ENCODE peak calls at places on chromosome 14, in ten cellular contexts. D, W, O, U, P, H, F, Y, G and R are unnamed samples.

GRCh38 chr14:68657300-68658028 is 135.4 kb downstream of the ZFP36L1 start:
- DNase-seq in W (no peak), F (no peak), P (no peak), H (no peak), O (no peak), G (no peak), U (no peak), Y (no peak), D (no peak), R (no peak)

GRCh38 chr14:36271939-36272907 is 48.2 kb downstream of the MBIP start:
- DNase-seq in G (no peak), H (peak; percentile 51), W (peak; percentile 23), D (no peak), Y (no peak), U (peak; percentile 57), F (no peak), O (no peak), P (no peak), R (peak; percentile 61)

GRCh38 chr14:46840971-46841729 is 189.6 kb upstream of the RPL10L start:
- DNase-seq in G (no peak), P (no peak), F (no peak), Y (no peak), U (no peak), D (peak; percentile 59), W (no peak), H (peak; percentile 19), O (no peak), R (no peak)

GRCh38 chr14:63725786-63726185 is 2.1 kb downstream of the SGPP1 start:
- DNase-seq in D (no peak), G (no peak), P (no peak), Y (no peak), F (no peak), W (no peak), H (no peak), U (no peak), O (no peak), R (no peak)

GRCh38 chr14:85529803-85530574 is at the start of gene FLRT2:
- DNase-seq in H (peak; percentile 65), Y (peak; percentile 62), O (no peak), U (peak; percentile 27), P (no peak), W (peak; percentile 88), F (peak; percentile 70), D (peak; percentile 80), G (peak; percentile 85), R (no peak)

GRCh38 chr14:64704145-64704742 is at the start of gene PLEKHG3:
- DNase-seq in F (peak; percentile 80), U (peak; percentile 35), P (no peak), Y (peak; percentile 91), D (peak; percentile 94), H (peak; percentile 88), G (peak; percentile 95), W (peak; percentile 85), O (no peak), R (peak; percentile 53)

GRCh38 chr14:68733086-68733621 is 59.7 kb downstream of the ZFP36L1 start:
- DNase-seq in H (peak; percentile 70), G (no peak), Y (no peak), W (peak; percentile 65), F (no peak), O (no peak), D (no peak), P (no peak), U (peak; percentile 51), R (peak; percentile 70)

GRCh38 chr14:44151120-44151519 is 356.0 kb downstream of the FSCB start:
- DNase-seq in D (no peak), U (no peak), O (no peak), P (no peak), G (no peak), W (no peak), H (no peak), Y (no peak), F (no peak), R (no peak)

GRCh38 chr14:91396959-91397815 is 20.4 kb downstream of the CCDC88C start:
- DNase-seq in O (no peak), P (peak; percentile 37), H (no peak), Y (no peak), F (no peak), D (no peak), U (peak; percentile 79), W (no peak), G (no peak), R (peak; percentile 84)

GRCh38 chr14:66974397-66975025 is 214.7 kb upstream of the GARIN2 start:
- DNase-seq in F (no peak), D (no peak), U (no peak), P (no peak), G (no peak), O (peak; percentile 51), Y (no peak), W (peak; percentile 12), H (no peak), R (no peak)

GRCh38 chr14:91901449-91902250 is 34.3 kb upstream of the TC2N start:
- DNase-seq in D (no peak), F (no peak), P (no peak), G (no peak), Y (no peak), U (no peak), W (no peak), O (no peak), H (no peak), R (no peak)

GRCh38 chr14:29166507-29166906 is 399.9 kb downstream of the FOXG1 start:
- DNase-seq in W (no peak), O (no peak), F (no peak), P (no peak), U (no peak), D (peak; percentile 27), Y (peak; percentile 1), H (no peak), G (no peak), R (no peak)

GRCh38 chr14:76541594-76542219 is 165.8 kb downstream of the ESRRB start:
- DNase-seq in P (no peak), D (no peak), Y (no peak), H (no peak), F (no peak), W (no peak), U (no peak), O (no peak), G (no peak), R (no peak)

GRCh38 chr14:106436310-106436905 is 910.0 kb downstream of the TMEM121 start:
- DNase-seq in H (peak; percentile 45), U (peak; percentile 81), Y (peak; percentile 5), P (peak; percentile 51), F (no peak), G (no peak), W (no peak), O (no peak), D (peak; percentile 1), R (peak; percentile 65)

GRCh38 chr14:104392001-104392395 is 187.6 kb upstream of the C14orf180 start:
- DNase-seq in Y (no peak), F (no peak), G (no peak), H (no peak), P (no peak), D (no peak), O (no peak), U (no peak), W (no peak), R (peak; percentile 13)

GRCh38 chr14:23067847-23068791 is 10.8 kb upstream of the CDH24 start:
- DNase-seq in W (no peak), P (no peak), G (no peak), F (no peak), Y (no peak), D (no peak), U (no peak), H (no peak), O (no peak), R (no peak)

GRCh38 chr14:34682787-34683321 is 31.5 kb downstream of the CFL2 start:
- DNase-seq in P (no peak), O (no peak), Y (no peak), G (no peak), U (peak; percentile 38), H (no peak), F (no peak), D (no peak), W (peak; percentile 39), R (peak; percentile 59)

GRCh38 chr14:101595887-101596721 is 34.8 kb downstream of the DIO3 start:
- DNase-seq in Y (no peak), D (peak; percentile 10), P (no peak), O (no peak), W (no peak), U (peak; percentile 28), F (no peak), H (no peak), G (no peak), R (peak; percentile 51)

GRCh38 chr14:83255015-83255726 is 1721.5 kb upstream of the SEL1L start:
- DNase-seq in W (no peak), U (no peak), Y (no peak), G (no peak), O (no peak), D (no peak), H (no peak), F (no peak), P (no peak), R (no peak)

GRCh38 chr14:69687963-69688649 is 76.7 kb downstream of the SUSD6 start:
- DNase-seq in U (no peak), P (no peak), W (no peak), F (peak; percentile 32), O (no peak), G (no peak), Y (no peak), D (no peak), H (peak; percentile 91), R (no peak)

GRCh38 chr14:28344381-28344780 is 422.2 kb upstream of the FOXG1 start:
- DNase-seq in G (no peak), W (peak; percentile 58), O (no peak), D (no peak), F (no peak), Y (no peak), U (no peak), P (no peak), H (no peak), R (no peak)

GRCh38 chr14:37598085-37598972 is 2.9 kb downstream of the TTC6 start:
- DNase-seq in W (no peak), F (no peak), H (no peak), Y (no peak), P (no peak), O (no peak), U (no peak), G (peak; percentile 69), D (no peak), R (no peak)

GRCh38 chr14:101008631-101009336 is 105.3 kb upstream of the RTL1 start:
- DNase-seq in P (no peak), U (no peak), O (no peak), H (no peak), Y (no peak), G (peak; percentile 63), W (no peak), F (no peak), D (no peak), R (no peak)

GRCh38 chr14:52694761-52695480 is 437 bp downstream of the ERO1A start:
- DNase-seq in U (peak; percentile 71), G (no peak), P (peak; percentile 39), W (peak; percentile 41), Y (peak; percentile 62), O (no peak), F (no peak), D (peak; percentile 63), H (peak; percentile 35), R (peak; percentile 79)

GRCh38 chr14:23436327-23437141 is 1.1 kb upstream of the MYH7 start:
- DNase-seq in P (no peak), O (peak; percentile 24), W (no peak), U (no peak), Y (peak; percentile 20), H (peak; percentile 90), F (peak; percentile 84), D (peak; percentile 19), G (no peak), R (peak; percentile 5)

GRCh38 chr14:28751467-28752058 is 15.0 kb upstream of the FOXG1 start:
- DNase-seq in H (peak; percentile 81), W (peak; percentile 75), D (peak; percentile 83), F (peak; percentile 20), Y (peak; percentile 63), O (peak; percentile 23), U (no peak), G (no peak), P (no peak), R (peak; percentile 20)

GRCh38 chr14:56324831-56325230 is 206.6 kb downstream of the PELI2 start:
- DNase-seq in H (no peak), F (no peak), W (no peak), U (no peak), Y (no peak), G (no peak), O (no peak), D (no peak), P (no peak), R (no peak)

GRCh38 chr14:68784995-68785816 is 7.7 kb downstream of the ZFP36L1 start:
- DNase-seq in G (no peak), U (no peak), O (no peak), H (peak; percentile 21), Y (no peak), D (no peak), W (peak; percentile 74), P (no peak), F (no peak), R (peak; percentile 28)